ENCODE peak calls at places on chromosomes 1 and 21, in five cellular contexts. T is ovary, N is tibial artery, K is adrenal gland, X is left lung. O is an unnamed sample. For H3K36me3, the result is how much of the 10 kb centered on the place peaks cover.

GRCh38 chr1:91020967-91021685 is 709 bp downstream of the ZNF644 start:
- DNase-seq in X (peak), N (peak), T (peak), K (peak), O (peak)

GRCh38 chr1:7771673-7772299 is 690 bp downstream of the VAMP3 start:
- DNase-seq in K (no peak), N (no peak), T (no peak), X (no peak), O (no peak)

GRCh38 chr1:219459321-219460105 is 153.4 kb downstream of the ZC3H11B start:
- DNase-seq in T (no peak), X (no peak), N (no peak), K (no peak), O (no peak)

GRCh38 chr1:61052393-61053280 is 29.7 kb upstream of the NFIA start:
- DNase-seq in X (no peak), K (no peak), T (no peak), N (no peak), O (no peak)

GRCh38 chr1:28374297-28374696 is 4.8 kb downstream of the PHACTR4 start:
- DNase-seq in X (no peak), N (no peak), K (no peak), T (no peak), O (no peak)

GRCh38 chr1:204453141-204453772 is 41.3 kb downstream of the PIK3C2B start:
- DNase-seq in T (no peak), K (no peak), N (no peak), X (no peak), O (no peak)

GRCh38 chr21:25506887-25507286 is 100.4 kb downstream of the MRPL39 start:
- DNase-seq in T (no peak), X (no peak), N (no peak), K (no peak), O (no peak)

GRCh38 chr21:35855463-35855862 is 204.9 kb downstream of the SETD4 start:
- DNase-seq in T (no peak), X (no peak), K (no peak), N (no peak), O (no peak)

GRCh38 chr1:149888999-149889289 is 10.4 kb upstream of the BOLA1 start:
- DNase-seq in K (peak), N (no peak), X (no peak), T (peak), O (no peak)

GRCh38 chr1:179217943-179218507 is 11.5 kb downstream of the ABL2 start:
- DNase-seq in N (no peak), X (no peak), T (no peak), K (peak), O (no peak)

GRCh38 chr1:3455630-3456448 is 1.4 kb downstream of the ARHGEF16 start:
- DNase-seq in K (no peak), X (no peak), N (no peak), T (no peak), O (peak)

GRCh38 chr1:87331319-87332269 is 2.9 kb downstream of the LMO4 start:
- DNase-seq in T (peak), N (peak), K (peak), X (peak), O (peak)

GRCh38 chr1:84510668-84511067 is 4.3 kb upstream of the GNG5 start:
- DNase-seq in K (no peak), X (no peak), T (no peak), N (no peak), O (no peak)

GRCh38 chr1:3404801-3405200 is 49.7 kb upstream of the ARHGEF16 start:
- DNase-seq in K (no peak), T (no peak), X (no peak), N (no peak), O (no peak)

GRCh38 chr1:186763107-186763506 is 65.6 kb upstream of the PLA2G4A start:
- DNase-seq in X (no peak), K (no peak), T (no peak), N (no peak), O (no peak)

GRCh38 chr1:9598316-9598700 is 9.6 kb downstream of the TMEM201 start:
- DNase-seq in T (no peak), N (no peak), X (no peak), K (no peak), O (no peak)

GRCh38 chr1:236269439-236269838 is 12.3 kb downstream of the ERO1B start:
- DNase-seq in T (no peak), K (no peak), N (no peak), X (no peak), O (no peak)

GRCh38 chr1:161192476-161193465 is 6.1 kb downstream of the ADAMTS4 start:
- DNase-seq in K (peak), T (peak), N (peak), X (peak), O (no peak)

GRCh38 chr1:204447736-204448135 is 36.1 kb upstream of the PPP1R15B start:
- DNase-seq in N (no peak), K (no peak), T (no peak), X (no peak), O (no peak)

GRCh38 chr1:112410704-112411103 is 14.7 kb downstream of the CTTNBP2NL start:
- DNase-seq in X (no peak), K (no peak), T (no peak), N (no peak), O (no peak)

GRCh38 chr1:157073944-157074685 is 25.5 kb downstream of the ETV3L start:
- DNase-seq in N (peak), K (peak), T (peak), X (peak), O (peak)

GRCh38 chr1:110967256-110967655 is 3.5 kb upstream of the LRIF1 start:
- DNase-seq in T (no peak), X (no peak), K (no peak), N (no peak), O (no peak)

GRCh38 chr21:46151989-46152938 is 3.1 kb downstream of the FTCD start:
- DNase-seq in T (peak), X (no peak), K (peak), N (peak), O (peak)

GRCh38 chr21:42653492-42654061 is at the start of gene PDE9A:
- DNase-seq in N (no peak), K (peak), X (no peak), T (peak), O (peak)
- H3K36me3 ChIP-seq in N (under half), K (under half), X (under half), T (under half), O (under half)

GRCh38 chr1:155859881-155860841 is 794 bp downstream of the SYT11 start:
- DNase-seq in K (peak), N (peak), T (peak), X (peak), O (peak)
- H3K4me3 ChIP-seq in K (peak), N (peak), T (peak), X (peak), O (no peak)

GRCh38 chr1:213435715-213436114 is 384.7 kb downstream of the RPS6KC1 start:
- DNase-seq in T (no peak), K (no peak), X (no peak), N (no peak), O (no peak)

GRCh38 chr1:213439703-213440102 is 388.7 kb downstream of the RPS6KC1 start:
- DNase-seq in T (no peak), X (no peak), N (no peak), K (no peak), O (no peak)

GRCh38 chr1:213443415-213443814 is 392.4 kb downstream of the RPS6KC1 start:
- DNase-seq in N (no peak), X (no peak), K (no peak), T (no peak), O (no peak)

GRCh38 chr1:213440766-213441165 is 389.7 kb downstream of the RPS6KC1 start:
- DNase-seq in N (no peak), T (no peak), K (no peak), X (no peak), O (no peak)

DNA sequence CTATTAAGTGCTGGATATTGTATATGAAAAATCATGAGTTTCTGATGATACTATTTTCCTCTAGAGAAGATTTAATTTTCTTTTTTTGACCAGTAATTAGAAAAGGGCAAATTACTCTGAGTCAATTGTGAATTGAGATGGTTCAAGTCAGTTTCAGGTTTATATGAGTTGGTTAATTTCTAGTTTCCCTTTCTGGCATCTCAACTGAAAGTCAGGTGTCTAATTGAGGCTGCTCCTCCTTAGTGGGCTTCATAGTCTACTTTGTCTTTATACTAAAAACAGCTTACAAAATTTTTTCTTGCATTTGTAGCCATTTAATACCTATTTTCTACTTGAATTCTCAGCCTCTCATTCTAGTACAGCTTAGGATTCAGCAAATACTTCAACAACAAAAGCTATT is 387.3 kb downstream of the RPS6KC1 start:
- DNase-seq in K (no peak), N (no peak), T (no peak), X (no peak), O (no peak)
- TF ChIP-seq CTCF in K (no peak), N (no peak), T (no peak), X (no peak), O (no peak)

GRCh38 chr1:27358038-27358927 is 8.5 kb downstream of the MAP3K6 start:
- DNase-seq in X (no peak), K (no peak), N (no peak), T (no peak), O (no peak)

GRCh38 chr1:27358928-27359313 is 7.8 kb downstream of the MAP3K6 start:
- DNase-seq in T (no peak), N (no peak), X (no peak), K (no peak), O (no peak)

GRCh38 chr1:27356628-27357280 is 10.0 kb downstream of the MAP3K6 start:
- DNase-seq in N (no peak), X (no peak), K (no peak), T (peak), O (peak)

GRCh38 chr1:27356277-27356627 is 10.5 kb downstream of the MAP3K6 start:
- DNase-seq in K (no peak), X (no peak), N (no peak), T (no peak), O (no peak)

DNA sequence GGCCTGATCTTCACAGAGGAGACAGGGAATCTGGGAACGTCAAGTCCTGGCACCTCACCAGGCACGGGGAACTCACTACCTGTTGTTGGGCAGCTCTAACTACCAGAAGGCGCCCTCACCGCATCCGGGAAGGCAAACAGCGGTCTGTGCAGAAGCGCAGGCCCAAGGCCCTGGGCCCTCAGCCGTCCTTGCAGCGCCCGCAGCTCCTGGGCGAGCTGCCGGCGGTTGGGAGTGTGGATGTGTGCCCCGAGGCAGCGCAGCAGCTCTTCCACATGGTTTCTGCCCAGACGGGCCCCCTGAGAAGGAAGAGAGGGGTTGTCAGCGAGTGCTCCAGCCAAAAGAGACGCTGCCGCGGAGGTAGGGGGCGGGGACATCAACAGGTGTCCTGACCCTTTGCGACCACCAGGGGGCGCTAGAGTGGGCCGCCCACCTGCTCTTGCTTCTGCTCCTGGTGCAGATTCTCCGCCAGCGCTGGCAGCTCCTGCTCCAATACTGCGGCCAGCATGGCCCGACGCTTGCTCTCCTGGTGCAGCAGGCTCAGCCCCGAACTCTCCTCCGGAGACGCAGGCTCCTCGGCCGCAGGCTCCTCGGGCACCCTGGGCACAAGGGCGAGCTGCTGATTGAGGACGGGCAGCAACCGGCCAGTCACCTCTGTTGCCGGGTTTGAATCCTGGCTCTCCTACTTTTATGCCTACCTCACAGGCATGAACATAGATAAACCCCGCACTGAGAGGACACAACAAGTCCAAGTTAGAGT is 9.3 kb downstream of the MAP3K6 start:
- DNase-seq in K (peak), T (peak), N (peak), X (peak), O (peak)
- H3K36me3 ChIP-seq in K (half or more), T (under half), N (half or more), X (under half), O (under half)

DNA sequence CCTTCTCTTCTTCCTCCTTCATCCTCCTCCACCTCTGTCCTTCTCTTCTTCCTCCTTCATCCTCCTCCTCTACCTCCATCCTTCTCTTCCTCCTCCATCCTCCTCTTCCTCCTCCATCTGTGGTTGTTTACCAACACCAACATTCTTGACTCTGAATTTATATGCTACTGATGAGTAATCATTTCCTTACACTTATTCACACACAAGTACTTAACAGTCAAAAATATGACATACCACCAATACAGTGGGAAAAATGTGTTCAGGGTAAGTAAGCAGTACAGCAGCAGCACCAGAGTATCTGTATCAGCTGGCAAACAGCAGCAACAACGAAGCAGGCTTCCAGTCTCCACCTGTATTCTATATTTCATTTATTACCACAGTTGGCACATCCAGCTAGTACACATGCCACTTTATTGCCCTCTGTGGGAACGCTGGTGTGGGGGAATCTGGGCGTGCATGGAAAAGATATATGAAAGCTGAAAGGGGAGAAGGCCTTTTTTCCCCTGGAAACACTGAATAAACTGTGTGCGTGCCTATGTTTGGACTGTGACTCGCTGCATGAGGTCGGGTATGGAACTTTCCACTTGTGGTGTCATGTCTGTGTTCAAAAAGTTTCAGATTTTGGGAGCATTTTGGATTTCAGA is 16.0 kb downstream of the ADSS2 start:
- DNase-seq in X (no peak), K (no peak), N (no peak), T (no peak), O (no peak)
- H3K4me3 ChIP-seq in X (no peak), K (no peak), N (no peak), T (no peak), O (no peak)

GRCh38 chr1:158329807-158330206 is 1.5 kb downstream of the CD1B start:
- DNase-seq in X (no peak), T (no peak), K (peak), N (no peak), O (no peak)
- TF ChIP-seq CTCF in X (peak), T (no peak), K (no peak), N (no peak), O (no peak)